ENCODE peak calls at places on chromosomes 12 and 14, in ten cellular contexts. A is tibial nerve, I is HCT116, V is breast epithelium, U is suprapubic skin, B is esophagus squamous epithelium, J is gastrocnemius medialis, Q is uterus, D is right lobe of liver, P is spleen. O is an unnamed sample.

GRCh38 chr14:81311816-81312215 is 88.3 kb downstream of the STON2 start:
- DNase-seq in A (no peak), I (no peak), V (peak; percentile 56), U (no peak), B (no peak), J (no peak), Q (no peak), D (no peak), P (no peak), O (no peak)

GRCh38 chr14:95065411-95065810 is 91.9 kb downstream of the DICER1 start:
- DNase-seq in A (no peak), I (no peak), V (no peak), U (peak; percentile 32), B (no peak), J (no peak), Q (no peak), D (no peak), P (no peak), O (no peak)

GRCh38 chr12:15620726-15621125 is 168.5 kb downstream of the EPS8 start:
- DNase-seq in A (no peak), I (no peak), V (no peak), U (no peak), B (no peak), J (no peak), Q (no peak), D (no peak), P (no peak), O (no peak)

GRCh38 chr12:52796839-52797528 is 1.1 kb upstream of the KRT3 start:
- DNase-seq in A (no peak), I (no peak), V (no peak), U (no peak), B (no peak), J (no peak), Q (no peak), D (no peak), P (peak; percentile 15), O (no peak)

GRCh38 chr14:100692859-100693558 is 33.7 kb upstream of the DLK1 start:
- DNase-seq in A (no peak), I (peak; percentile 91), V (peak; percentile 38), U (no peak), B (no peak), J (no peak), Q (no peak), D (no peak), P (no peak), O (no peak)

GRCh38 chr14:100824156-100824555 is 1.8 kb upstream of the MEG3 start:
- DNase-seq in A (no peak), I (no peak), V (no peak), U (no peak), B (no peak), J (no peak), Q (no peak), D (peak; percentile 53), P (peak; percentile 78), O (peak; percentile 52)

GRCh38 chr14:55580401-55581010 is 499 bp downstream of the KTN1 start:
- DNase-seq in A (no peak), I (no peak), V (peak; percentile 19), U (peak; percentile 78), B (no peak), J (no peak), Q (peak; percentile 47), D (peak; percentile 70), P (peak; percentile 93), O (peak; percentile 58)

GRCh38 chr14:59534361-59534987 is 42.1 kb downstream of the CCDC175 start:
- DNase-seq in A (no peak), I (no peak), V (no peak), U (no peak), B (no peak), J (no peak), Q (no peak), D (no peak), P (no peak), O (no peak)

GRCh38 chr14:71534506-71534905 is 397.7 kb upstream of the RGS6 start:
- DNase-seq in A (no peak), I (no peak), V (no peak), U (no peak), B (no peak), J (no peak), Q (no peak), D (no peak), P (no peak), O (no peak)

GRCh38 chr14:71538288-71538687 is 393.9 kb upstream of the RGS6 start:
- DNase-seq in A (no peak), I (no peak), V (no peak), U (no peak), B (no peak), J (no peak), Q (no peak), D (no peak), P (no peak), O (no peak)

GRCh38 chr14:71533800-71534199 is 398.4 kb upstream of the RGS6 start:
- DNase-seq in A (no peak), I (no peak), V (no peak), U (no peak), B (no peak), J (no peak), Q (no peak), D (no peak), P (no peak), O (no peak)

GRCh38 chr14:71536927-71537772 is 395.1 kb upstream of the RGS6 start:
- DNase-seq in A (no peak), I (no peak), V (no peak), U (no peak), B (no peak), J (no peak), Q (no peak), D (no peak), P (no peak), O (no peak)

GRCh38 chr14:71536015-71536535 is 396.2 kb upstream of the RGS6 start:
- DNase-seq in A (no peak), I (no peak), V (no peak), U (no peak), B (no peak), J (no peak), Q (no peak), D (no peak), P (no peak), O (no peak)
- H3K4me1 ChIP-seq in A (no peaks in the 10 kb centered on the region), I (no peaks in the 10 kb centered on the region), V (peaks cover 4% of the 10 kb centered on the region), U (peaks cover 31% of the 10 kb centered on the region), B (peaks cover 16% of the 10 kb centered on the region), J (peaks cover 7% of the 10 kb centered on the region), Q (no peaks in the 10 kb centered on the region), D (no peaks in the 10 kb centered on the region), P (peaks cover 38% of the 10 kb centered on the region), O (peaks cover 2% of the 10 kb centered on the region)

GRCh38 chr12:27331299-27331926 is 1.2 kb upstream of the BMAL2 start:
- DNase-seq in A (no peak), I (peak; percentile 66), V (no peak), U (no peak), B (no peak), J (no peak), Q (no peak), D (no peak), P (no peak), O (no peak)

GRCh38 chr12:27334052-27334720 is 1.6 kb downstream of the BMAL2 start:
- DNase-seq in A (no peak), I (no peak), V (no peak), U (no peak), B (no peak), J (no peak), Q (no peak), D (no peak), P (no peak), O (no peak)

GRCh38 chr12:27331927-27332324 is 710 bp upstream of the BMAL2 start:
- DNase-seq in A (no peak), I (no peak), V (no peak), U (no peak), B (no peak), J (no peak), Q (no peak), D (no peak), P (no peak), O (no peak)

GRCh38 chr12:27333311-27334009 is 824 bp downstream of the BMAL2 start:
- DNase-seq in A (peak; percentile 22), I (no peak), V (no peak), U (peak; percentile 69), B (no peak), J (no peak), Q (no peak), D (peak; percentile 63), P (peak; percentile 89), O (peak; percentile 70)

GRCh38 chr12:27332407-27333310 is at the start of gene BMAL2:
- DNase-seq in A (no peak), I (no peak), V (no peak), U (no peak), B (no peak), J (no peak), Q (peak; percentile 27), D (peak; percentile 56), P (peak; percentile 83), O (peak; percentile 68)
- TF ChIP-seq POLR2A in A (no peak), I (peak; percentile 35), V (no peak), U (no peak), B (no peak), J (no peak), Q (no peak), D (peak; percentile 65), P (no peak), O (no peak)

DNA sequence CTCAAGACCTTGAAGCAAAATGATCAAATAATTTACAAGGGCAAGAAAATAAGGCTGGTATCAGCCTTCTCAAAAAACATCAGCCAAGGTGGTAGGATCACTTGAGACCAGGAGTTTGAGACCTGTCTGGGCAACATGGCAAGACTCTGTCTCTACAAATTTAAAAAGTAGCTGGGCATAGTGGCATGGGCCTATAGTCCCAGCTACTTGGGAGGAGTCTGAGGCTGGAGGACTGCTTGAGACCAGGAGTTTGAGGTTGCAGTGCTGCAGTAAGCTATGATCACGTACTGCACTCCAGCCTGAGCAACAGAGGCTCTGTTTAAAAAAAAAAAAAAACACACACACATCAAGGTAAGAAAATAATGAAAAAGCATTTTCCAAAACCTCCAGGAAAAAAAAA is 22.1 kb downstream of the SEC23A start:
- DNase-seq in A (no peak), I (no peak), V (no peak), U (no peak), B (no peak), J (no peak), Q (no peak), D (no peak), P (no peak), O (no peak)
- H3K4me1 ChIP-seq in A (no peaks in the 10 kb centered on the region), I (no peaks in the 10 kb centered on the region), V (no peaks in the 10 kb centered on the region), U (no peaks in the 10 kb centered on the region), B (no peaks in the 10 kb centered on the region), J (no peaks in the 10 kb centered on the region), Q (no peaks in the 10 kb centered on the region), D (no peaks in the 10 kb centered on the region), P (no peaks in the 10 kb centered on the region), O (no peaks in the 10 kb centered on the region)

DNA sequence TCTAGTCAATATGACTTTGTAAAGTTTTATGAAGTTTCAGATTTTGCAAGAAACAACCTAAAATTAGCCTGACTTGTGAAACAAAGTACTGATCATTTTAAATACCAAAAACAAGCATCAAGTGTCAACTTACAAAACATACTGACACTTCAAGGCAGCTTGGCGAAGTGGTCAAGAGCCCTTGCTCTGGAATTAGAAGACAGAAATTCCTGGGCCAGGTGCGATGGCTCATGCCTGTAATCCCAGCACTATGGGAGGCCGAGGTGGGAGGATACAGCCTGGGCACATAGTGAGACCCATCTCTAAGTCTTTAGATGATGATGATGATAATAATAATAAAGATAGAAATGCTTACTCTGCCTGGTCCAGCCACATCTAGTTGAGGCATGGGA is 45.4 kb upstream of the NR2C1 start:
- DNase-seq in A (no peak), I (no peak), V (no peak), U (no peak), B (no peak), J (no peak), Q (no peak), D (no peak), P (no peak), O (no peak)
- TF ChIP-seq POLR2A in A (no peak), I (no peak), V (no peak), U (no peak), B (no peak), J (no peak), Q (no peak), D (no peak), P (no peak), O (no peak)